ENCODE peak calls at places on chromosome 9, in seven cellular contexts. P is HCT116, J is K562, T is HepG2, Y is GM12878, W is SK-N-SH, Q is H1. Z is an unnamed sample.

GRCh38 chr9:126781717-126782388 is 23.0 kb upstream of the ZBTB43 start:
- DNase-seq in P (peak), J (peak), T (peak), Y (no peak), W (peak), Q (peak), Z (peak)

GRCh38 chr9:32644698-32645097 is 9.2 kb upstream of the TAF1L start:
- DNase-seq in P (no peak), J (no peak), T (no peak), Y (no peak), W (no peak), Q (no peak), Z (no peak)

GRCh38 chr9:18256574-18256973 is 217.4 kb upstream of the ADAMTSL1 start:
- DNase-seq in P (no peak), J (no peak), T (no peak), Y (no peak), W (no peak), Q (no peak), Z (no peak)

GRCh38 chr9:137057545-137057944 is 3.7 kb upstream of the ENTPD2 start:
- DNase-seq in P (no peak), J (no peak), T (no peak), Y (no peak), W (no peak), Q (no peak), Z (no peak)

GRCh38 chr9:121779381-121780117 is 128.1 kb downstream of the DAB2IP start:
- DNase-seq in P (no peak), J (no peak), T (no peak), Y (peak), W (no peak), Q (no peak), Z (no peak)

GRCh38 chr9:109182550-109182939 is 15.5 kb upstream of the FRRS1L start:
- DNase-seq in P (no peak), J (no peak), T (peak), Y (no peak), W (no peak), Q (no peak), Z (no peak)

GRCh38 chr9:88011005-88011766 is 36.9 kb upstream of the CDK20 start:
- DNase-seq in P (no peak), J (peak), T (no peak), Y (no peak), W (peak), Q (no peak), Z (no peak)

GRCh38 chr9:89872426-89872912 is 267.7 kb downstream of the GADD45G start:
- DNase-seq in P (no peak), J (no peak), T (no peak), Y (no peak), W (no peak), Q (no peak), Z (no peak)

GRCh38 chr9:93951655-93952118 is 3.5 kb downstream of the BARX1 start:
- DNase-seq in P (no peak), J (no peak), T (no peak), Y (no peak), W (peak), Q (no peak), Z (no peak)

GRCh38 chr9:21615446-21615845 is 133.3 kb upstream of the IFNE start:
- DNase-seq in P (no peak), J (no peak), T (no peak), Y (no peak), W (no peak), Q (no peak), Z (no peak)

GRCh38 chr9:419571-420156 is 205.0 kb downstream of the DOCK8 start:
- DNase-seq in P (no peak), J (no peak), T (no peak), Y (no peak), W (no peak), Q (no peak), Z (no peak)

GRCh38 chr9:14321517-14322125 is 7.7 kb upstream of the NFIB start:
- DNase-seq in P (no peak), J (no peak), T (no peak), Y (no peak), W (no peak), Q (no peak), Z (no peak)

GRCh38 chr9:107172160-107172978 is 110.7 kb upstream of the RAD23B start:
- DNase-seq in P (peak), J (peak), T (peak), Y (peak), W (peak), Q (peak), Z (peak)

GRCh38 chr9:89319015-89319905 is 960 bp downstream of the SECISBP2 start:
- DNase-seq in P (no peak), J (no peak), T (no peak), Y (no peak), W (peak), Q (no peak), Z (no peak)

GRCh38 chr9:81798606-81799005 is 109.3 kb upstream of the TLE1 start:
- DNase-seq in P (no peak), J (no peak), T (no peak), Y (no peak), W (no peak), Q (no peak), Z (no peak)

GRCh38 chr9:14437336-14438231 is 123.6 kb upstream of the NFIB start:
- DNase-seq in P (no peak), J (no peak), T (no peak), Y (no peak), W (peak), Q (no peak), Z (no peak)

GRCh38 chr9:134378901-134379338 is 52.7 kb downstream of the RXRA start:
- DNase-seq in P (peak), J (no peak), T (no peak), Y (no peak), W (peak), Q (no peak), Z (no peak)

GRCh38 chr9:130240410-130241197 is 25.0 kb upstream of the HMCN2 start:
- DNase-seq in P (peak), J (peak), T (peak), Y (peak), W (peak), Q (no peak), Z (peak)

GRCh38 chr9:36543916-36544315 is 28.8 kb upstream of the MELK start:
- DNase-seq in P (no peak), J (no peak), T (no peak), Y (no peak), W (no peak), Q (no peak), Z (no peak)

GRCh38 chr9:26308328-26308727 is 584.3 kb downstream of the CAAP1 start:
- DNase-seq in P (no peak), J (no peak), T (no peak), Y (no peak), W (no peak), Q (no peak), Z (no peak)

GRCh38 chr9:38183994-38184568 is 115.1 kb upstream of the SHB start:
- DNase-seq in P (no peak), J (no peak), T (no peak), Y (no peak), W (no peak), Q (no peak), Z (no peak)

GRCh38 chr9:35423499-35423898 is 66.4 kb upstream of the RUSC2 start:
- DNase-seq in P (no peak), J (no peak), T (peak), Y (no peak), W (no peak), Q (no peak), Z (no peak)

GRCh38 chr9:3441197-3441816 is 84.5 kb downstream of the RFX3 start:
- DNase-seq in P (peak), J (peak), T (peak), Y (peak), W (peak), Q (no peak), Z (peak)

GRCh38 chr9:107681988-107682387 is 192.4 kb upstream of the KLF4 start:
- DNase-seq in P (no peak), J (no peak), T (no peak), Y (no peak), W (no peak), Q (no peak), Z (no peak)

DNA sequence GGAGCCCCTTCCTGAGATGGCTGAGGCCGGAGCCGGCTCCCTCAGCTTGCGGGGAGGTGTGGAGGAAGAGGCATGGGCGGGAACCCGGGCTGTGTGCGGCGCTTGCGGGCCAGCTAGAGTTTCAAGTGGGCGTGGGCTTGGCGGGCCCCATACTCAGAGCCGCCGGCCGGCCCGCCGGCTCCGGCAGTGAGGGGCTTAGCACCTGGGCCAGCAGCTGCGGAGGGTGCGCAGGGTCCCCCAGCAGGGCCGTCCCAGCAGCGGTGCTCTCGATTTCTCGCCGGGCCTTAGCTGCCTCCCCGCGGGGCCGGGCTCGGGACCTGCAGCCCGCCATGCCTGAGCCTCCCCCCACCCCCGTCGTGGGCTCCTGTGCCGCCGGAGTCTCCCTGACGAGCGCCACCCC is 67.9 kb upstream of the SLC28A3 start:
- DNase-seq in P (no peak), J (no peak), T (no peak), Y (no peak), W (no peak), Q (no peak), Z (no peak)
- TF ChIP-seq YY1 in P (no peak), J (no peak), T (no peak), Y (no peak), W (no peak), Q (no peak), Z (no peak)

GRCh38 chr9:124353811-124354274 is 61.4 kb downstream of the PSMB7 start:
- DNase-seq in P (no peak), J (no peak), T (no peak), Y (no peak), W (no peak), Q (no peak), Z (no peak)
- H3K9ac ChIP-seq in P (no peak), J (no peak), T (no peak), Y (no peak), W (no peak), Q (no peak), Z (no peak)

DNA sequence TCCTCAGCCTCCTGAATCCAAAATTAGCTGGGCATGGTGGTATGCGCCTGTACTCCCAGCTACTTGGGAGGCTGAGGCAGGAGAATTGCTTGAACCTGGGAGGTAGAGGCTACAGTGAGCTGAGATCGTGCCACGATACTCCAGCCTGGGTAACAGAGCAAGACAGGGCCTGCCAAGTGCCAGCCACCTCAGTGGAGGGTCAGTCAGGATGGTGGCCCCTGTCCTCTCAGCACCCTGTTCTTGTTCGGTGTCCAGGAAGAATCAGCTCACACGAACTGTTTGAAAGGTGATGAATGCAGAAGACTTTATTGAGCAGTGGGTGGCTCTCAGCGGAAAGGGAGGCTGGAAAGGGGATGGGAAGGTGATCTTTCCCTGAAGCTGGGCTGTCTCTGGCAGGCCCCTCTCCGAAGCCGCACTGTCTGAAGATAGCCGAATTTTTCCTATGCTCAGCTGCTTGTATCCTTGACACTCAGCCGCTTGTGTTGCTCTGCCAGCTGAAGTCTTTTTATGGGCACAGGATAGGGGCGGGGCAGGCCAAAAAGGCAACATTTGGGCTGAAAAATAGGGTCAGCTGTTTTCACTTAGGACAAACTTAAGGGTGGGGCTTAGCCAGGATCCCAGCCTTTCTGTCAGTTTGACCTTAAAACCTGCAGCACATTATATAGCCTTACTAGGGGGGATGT is 50.9 kb downstream of the UBE2R2 start:
- DNase-seq in P (no peak), J (no peak), T (no peak), Y (no peak), W (peak), Q (no peak), Z (no peak)
- TF ChIP-seq YY1 in P (no peak), J (no peak), T (no peak), Y (no peak), W (no peak), Q (no peak), Z (no peak)

GRCh38 chr9:86648156-86648827 is 294.1 kb upstream of the TUT7 start:
- DNase-seq in P (no peak), J (no peak), T (no peak), Y (no peak), W (no peak), Q (no peak), Z (no peak)

GRCh38 chr9:86645303-86645702 is 291.1 kb upstream of the TUT7 start:
- DNase-seq in P (no peak), J (no peak), T (no peak), Y (no peak), W (no peak), Q (no peak), Z (no peak)

GRCh38 chr9:86642721-86643120 is 288.5 kb upstream of the TUT7 start:
- DNase-seq in P (no peak), J (no peak), T (no peak), Y (no peak), W (no peak), Q (no peak), Z (no peak)

GRCh38 chr9:86641970-86642369 is 287.8 kb upstream of the TUT7 start:
- DNase-seq in P (no peak), J (no peak), T (no peak), Y (no peak), W (no peak), Q (no peak), Z (no peak)

DNA sequence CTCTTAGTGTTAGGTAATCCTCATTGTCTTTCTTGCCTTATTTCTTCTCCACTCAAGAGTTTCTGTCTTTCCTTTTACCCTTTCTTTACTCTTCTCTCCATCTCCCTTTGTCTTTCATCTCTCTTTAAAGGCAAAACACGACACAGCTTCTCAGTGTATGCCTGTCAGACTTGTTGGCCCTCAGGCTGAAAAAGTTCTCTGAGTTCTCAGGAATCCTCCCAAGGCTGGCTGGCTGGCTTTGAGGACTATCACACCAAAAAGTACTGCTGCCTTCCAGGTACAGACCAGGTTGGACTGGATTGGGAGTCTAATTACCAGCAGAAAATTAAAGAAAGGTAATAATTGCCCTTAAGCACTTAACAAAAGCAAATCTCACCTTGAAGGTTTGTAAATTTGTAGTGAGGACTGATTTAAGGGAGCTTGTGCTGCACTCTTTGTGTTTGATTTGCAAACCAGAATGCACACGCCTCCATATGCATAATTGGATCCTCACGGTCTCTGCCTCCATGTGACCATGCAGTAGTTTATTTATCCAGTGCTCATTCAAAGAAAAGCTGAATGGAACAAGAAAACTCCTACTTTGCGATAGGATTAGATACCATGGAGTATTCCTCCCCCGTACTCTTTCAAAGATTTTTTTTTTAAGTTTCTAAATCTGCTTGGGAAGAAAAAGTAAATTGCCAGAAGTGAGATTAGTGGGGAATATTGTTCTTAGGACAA is 290.3 kb upstream of the TUT7 start:
- DNase-seq in P (no peak), J (no peak), T (no peak), Y (no peak), W (no peak), Q (no peak), Z (peak)
- H3K9ac ChIP-seq in P (no peak), J (no peak), T (no peak), Y (no peak), W (no peak), Q (no peak), Z (no peak)

DNA sequence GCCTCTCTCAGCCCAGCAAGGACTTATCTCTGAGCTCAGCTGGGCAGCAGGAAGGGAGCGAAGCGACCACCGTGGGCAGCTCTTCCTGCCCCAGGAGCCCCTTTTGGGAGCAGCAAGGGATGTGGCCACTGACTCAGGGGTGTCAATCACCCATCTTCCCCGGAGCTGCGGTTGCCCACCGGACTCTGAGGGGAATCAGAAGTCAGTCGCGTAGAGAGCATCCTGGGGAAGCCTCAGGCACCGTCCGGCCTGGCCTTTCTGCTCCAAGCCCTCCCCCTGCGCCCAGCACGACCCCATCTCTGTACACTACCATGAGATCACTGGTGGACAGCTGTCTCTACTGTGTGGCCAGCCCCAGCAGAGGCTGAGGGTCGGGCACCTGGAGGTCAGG is 24.6 kb downstream of the GFI1B start:
- DNase-seq in P (no peak), J (no peak), T (no peak), Y (no peak), W (no peak), Q (no peak), Z (no peak)
- TF ChIP-seq YY1 in P (no peak), J (no peak), T (no peak), Y (no peak), W (no peak), Q (no peak), Z (no peak)

GRCh38 chr9:128556276-128556675 is 3.9 kb downstream of the SPTAN1 start:
- DNase-seq in P (no peak), J (no peak), T (no peak), Y (no peak), W (no peak), Q (no peak), Z (no peak)

GRCh38 chr9:128555180-128555721 is 2.9 kb downstream of the SPTAN1 start:
- DNase-seq in P (peak), J (no peak), T (peak), Y (no peak), W (no peak), Q (no peak), Z (peak)

GRCh38 chr9:128556915-128557634 is 4.7 kb downstream of the SPTAN1 start:
- DNase-seq in P (no peak), J (no peak), T (peak), Y (no peak), W (no peak), Q (no peak), Z (no peak)

GRCh38 chr9:128554155-128554862 is 1.9 kb downstream of the SPTAN1 start:
- DNase-seq in P (peak), J (peak), T (peak), Y (peak), W (peak), Q (no peak), Z (no peak)

DNA sequence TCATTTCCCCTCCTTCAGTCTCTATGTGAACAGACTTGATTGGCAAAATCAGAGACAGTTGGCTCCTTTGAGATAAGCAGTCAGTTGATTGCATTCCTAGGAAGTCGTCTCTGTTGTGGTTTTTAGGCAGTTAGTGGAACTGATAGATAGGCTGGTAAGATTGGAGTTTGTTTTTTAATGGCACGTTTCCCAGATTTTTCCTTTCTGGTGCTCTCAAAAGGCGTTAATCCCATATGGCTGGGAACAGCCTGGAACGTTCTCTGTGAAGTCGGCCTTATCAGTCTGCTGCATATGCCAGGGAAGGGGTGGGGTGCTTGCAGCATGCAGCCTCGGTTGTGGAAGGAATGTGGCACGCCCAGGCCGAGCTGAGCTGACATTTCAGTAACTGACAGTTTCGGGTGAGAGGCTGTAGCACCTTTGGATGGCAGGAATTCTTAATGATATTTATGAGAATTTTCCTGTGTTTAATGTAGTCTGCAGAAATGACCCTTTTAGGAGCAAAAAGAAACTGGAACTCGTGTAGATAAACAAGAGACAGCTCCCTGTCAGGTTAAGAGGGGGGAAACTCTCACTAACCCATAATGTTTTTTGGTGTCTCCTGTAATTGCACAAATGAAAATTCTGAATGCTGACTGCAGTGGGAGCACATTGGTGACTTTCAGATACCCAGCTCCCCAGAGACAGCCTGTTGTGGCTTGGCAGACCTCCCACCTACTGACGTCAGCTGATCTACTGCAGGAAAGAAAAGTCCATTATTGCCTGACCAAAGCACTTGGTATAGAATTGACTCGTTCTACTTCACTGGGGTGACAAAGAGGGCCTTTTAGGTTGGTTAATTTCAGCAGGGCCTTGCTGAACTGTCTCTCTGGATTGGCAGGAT is 6.3 kb downstream of the SPTAN1 start:
- DNase-seq in P (peak), J (peak), T (peak), Y (peak), W (peak), Q (no peak), Z (no peak)
- H3K9ac ChIP-seq in P (peak), J (no peak), T (no peak), Y (no peak), W (peak), Q (no peak), Z (no peak)

GRCh38 chr9:75176037-75176436 is 87.7 kb downstream of the OSTF1 start:
- DNase-seq in P (no peak), J (no peak), T (no peak), Y (no peak), W (no peak), Q (no peak), Z (no peak)
- TF ChIP-seq YY1 in P (no peak), J (no peak), T (no peak), Y (no peak), W (no peak), Q (no peak), Z (no peak)